ENCODE peak calls at places on chromosome 14, in five cellular contexts. One of them, this sample, is unnamed.

GRCh38 chr14:23056956-23057756 is at the start of gene CDH24:
- DNase-seq in Calu3: peak; percentile 70
- DNase-seq in cardiac fibroblast: peak; percentile 50
- DNase-seq in astrocyte of the spinal cord: peak; percentile 68
- DNase-seq in tibial nerve: peak; percentile 40
- DNase-seq in this sample: peak; percentile 74

GRCh38 chr14:94686511-94687160 is 74.4 kb downstream of the SERPINA3 start:
- DNase-seq in Calu3: no peak
- DNase-seq in astrocyte of the spinal cord: no peak
- DNase-seq in cardiac fibroblast: no peak
- DNase-seq in tibial nerve: no peak
- DNase-seq in this sample: no peak

GRCh38 chr14:49982522-49982951 is 89.7 kb downstream of the ARF6 start:
- DNase-seq in astrocyte of the spinal cord: peak; percentile 94
- DNase-seq in tibial nerve: no peak
- DNase-seq in Calu3: no peak
- DNase-seq in cardiac fibroblast: peak; percentile 99
- DNase-seq in this sample: no peak

GRCh38 chr14:37590096-37590809 is 4.8 kb downstream of the FOXA1 start:
- DNase-seq in tibial nerve: no peak
- DNase-seq in Calu3: no peak
- DNase-seq in astrocyte of the spinal cord: no peak
- DNase-seq in cardiac fibroblast: no peak
- DNase-seq in this sample: no peak

GRCh38 chr14:80496090-80496489 is 284.8 kb upstream of the DIO2 start:
- DNase-seq in Calu3: no peak
- DNase-seq in cardiac fibroblast: no peak
- DNase-seq in astrocyte of the spinal cord: no peak
- DNase-seq in tibial nerve: no peak
- DNase-seq in this sample: no peak

GRCh38 chr14:68210729-68211299 is 391.2 kb downstream of the RAD51B start:
- DNase-seq in Calu3: peak; percentile 26
- DNase-seq in tibial nerve: no peak
- DNase-seq in astrocyte of the spinal cord: peak; percentile 94
- DNase-seq in cardiac fibroblast: peak; percentile 95
- DNase-seq in this sample: peak; percentile 1

GRCh38 chr14:67851785-67852410 is 32.3 kb downstream of the RAD51B start:
- DNase-seq in tibial nerve: no peak
- DNase-seq in cardiac fibroblast: no peak
- DNase-seq in Calu3: no peak
- DNase-seq in astrocyte of the spinal cord: no peak
- DNase-seq in this sample: no peak

GRCh38 chr14:34470319-34470718 is 8.3 kb upstream of the SPTSSA start:
- DNase-seq in Calu3: no peak
- DNase-seq in cardiac fibroblast: no peak
- DNase-seq in astrocyte of the spinal cord: no peak
- DNase-seq in tibial nerve: no peak
- DNase-seq in this sample: no peak

GRCh38 chr14:93155667-93156066 is 29.0 kb downstream of the MOAP1 start:
- DNase-seq in tibial nerve: no peak
- DNase-seq in astrocyte of the spinal cord: no peak
- DNase-seq in cardiac fibroblast: no peak
- DNase-seq in Calu3: no peak
- DNase-seq in this sample: no peak

GRCh38 chr14:70425349-70425748 is 8.5 kb upstream of the SYNJ2BP start:
- DNase-seq in astrocyte of the spinal cord: no peak
- DNase-seq in Calu3: no peak
- DNase-seq in tibial nerve: no peak
- DNase-seq in cardiac fibroblast: no peak
- DNase-seq in this sample: no peak

GRCh38 chr14:52131640-52132320 is 62.9 kb upstream of the NID2 start:
- DNase-seq in cardiac fibroblast: peak; percentile 99
- DNase-seq in Calu3: peak; percentile 84
- DNase-seq in tibial nerve: peak; percentile 28
- DNase-seq in astrocyte of the spinal cord: peak; percentile 93
- DNase-seq in this sample: no peak

GRCh38 chr14:75126679-75127473 is at the start of gene NEK9:
- DNase-seq in astrocyte of the spinal cord: peak; percentile 86
- DNase-seq in cardiac fibroblast: peak; percentile 86
- DNase-seq in tibial nerve: peak; percentile 77
- DNase-seq in Calu3: peak; percentile 85
- DNase-seq in this sample: peak; percentile 81

GRCh38 chr14:77599894-77600293 is 16.5 kb downstream of the SPTLC2 start:
- DNase-seq in cardiac fibroblast: no peak
- DNase-seq in Calu3: no peak
- DNase-seq in astrocyte of the spinal cord: no peak
- DNase-seq in tibial nerve: no peak
- DNase-seq in this sample: no peak

GRCh38 chr14:28870033-28870564 is 103.5 kb downstream of the FOXG1 start:
- DNase-seq in Calu3: no peak
- DNase-seq in cardiac fibroblast: no peak
- DNase-seq in tibial nerve: no peak
- DNase-seq in astrocyte of the spinal cord: no peak
- DNase-seq in this sample: no peak

GRCh38 chr14:71529855-71530254 is 402.4 kb upstream of the RGS6 start:
- DNase-seq in astrocyte of the spinal cord: peak; percentile 86
- DNase-seq in cardiac fibroblast: peak; percentile 91
- DNase-seq in Calu3: no peak
- DNase-seq in tibial nerve: no peak
- DNase-seq in this sample: no peak

GRCh38 chr14:77094672-77095284 is 3.3 kb upstream of the CIPC start:
- DNase-seq in tibial nerve: peak; percentile 74
- DNase-seq in astrocyte of the spinal cord: peak; percentile 79
- DNase-seq in cardiac fibroblast: peak; percentile 88
- DNase-seq in Calu3: peak; percentile 86
- DNase-seq in this sample: no peak

GRCh38 chr14:89304972-89305703 is 111.9 kb downstream of the FOXN3 start:
- DNase-seq in cardiac fibroblast: peak; percentile 74
- DNase-seq in tibial nerve: no peak
- DNase-seq in astrocyte of the spinal cord: peak; percentile 71
- DNase-seq in Calu3: no peak
- DNase-seq in this sample: no peak
- TF ChIP-seq CTCF in cardiac fibroblast: no peak
- TF ChIP-seq CTCF in tibial nerve: no peak
- TF ChIP-seq CTCF in astrocyte of the spinal cord: no peak
- TF ChIP-seq CTCF in Calu3: no peak
- TF ChIP-seq CTCF in this sample: no peak

GRCh38 chr14:63435838-63436237 is 107.3 kb downstream of the PPP2R5E start:
- DNase-seq in astrocyte of the spinal cord: peak; percentile 52
- DNase-seq in tibial nerve: peak; percentile 35
- DNase-seq in cardiac fibroblast: peak; percentile 73
- DNase-seq in Calu3: no peak
- DNase-seq in this sample: no peak
- TF ChIP-seq CTCF in astrocyte of the spinal cord: no peak
- TF ChIP-seq CTCF in tibial nerve: no peak
- TF ChIP-seq CTCF in cardiac fibroblast: no peak
- TF ChIP-seq CTCF in Calu3: no peak
- TF ChIP-seq CTCF in this sample: no peak

DNA sequence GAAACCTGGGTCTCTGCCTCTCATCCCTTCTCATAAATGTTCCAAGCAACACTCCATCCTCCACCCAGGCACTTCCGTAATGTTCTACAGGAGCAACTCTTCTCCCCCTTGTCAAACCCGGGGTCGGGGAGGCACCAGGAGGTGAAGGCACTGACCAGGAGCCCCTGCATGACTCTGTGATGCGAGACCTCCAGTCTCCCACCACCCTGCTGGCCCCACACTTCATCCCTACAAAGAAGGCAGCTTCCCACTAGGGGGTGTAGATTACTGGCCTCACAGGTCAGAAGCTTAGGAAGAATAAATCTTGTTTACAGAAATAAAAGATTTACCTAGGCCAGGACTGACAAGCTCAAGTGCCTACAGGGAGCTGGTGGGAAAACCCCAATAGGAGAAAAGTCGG is 47.2 kb downstream of the ERH start:
- DNase-seq in cardiac fibroblast: no peak
- DNase-seq in astrocyte of the spinal cord: no peak
- DNase-seq in tibial nerve: no peak
- DNase-seq in Calu3: no peak
- DNase-seq in this sample: no peak
- TF ChIP-seq CTCF in cardiac fibroblast: no peak
- TF ChIP-seq CTCF in astrocyte of the spinal cord: no peak
- TF ChIP-seq CTCF in tibial nerve: no peak
- TF ChIP-seq CTCF in Calu3: no peak
- TF ChIP-seq CTCF in this sample: no peak

DNA sequence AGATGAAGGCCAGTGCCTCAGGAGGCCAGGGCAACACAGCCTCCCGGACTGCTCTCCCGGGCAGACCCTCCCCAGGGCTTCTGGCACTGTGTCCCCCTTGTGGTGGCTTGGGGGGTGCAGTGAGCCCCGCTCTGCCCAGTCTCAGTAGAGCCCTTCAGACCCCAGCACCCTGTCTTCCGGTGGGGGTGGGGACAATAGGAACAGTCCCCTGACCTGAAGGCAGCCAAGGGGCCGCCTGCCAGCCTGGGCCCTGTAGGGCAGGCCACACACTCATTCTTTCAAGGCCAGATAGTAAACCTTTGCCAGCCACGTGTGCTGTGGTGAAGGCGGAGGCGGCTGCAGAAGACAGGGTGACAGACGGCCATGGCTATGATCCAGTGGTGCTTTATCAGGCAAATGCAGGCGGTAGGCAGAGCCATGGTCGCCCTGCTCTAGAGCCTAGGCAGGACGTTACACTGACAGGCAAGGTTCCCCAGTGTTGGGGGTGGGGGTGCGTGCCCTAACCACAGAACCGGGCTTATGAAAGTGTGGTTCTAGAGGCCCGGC is 15.0 kb downstream of the ZFYVE21 start:
- DNase-seq in Calu3: no peak
- DNase-seq in cardiac fibroblast: no peak
- DNase-seq in astrocyte of the spinal cord: no peak
- DNase-seq in tibial nerve: no peak
- DNase-seq in this sample: no peak
- TF ChIP-seq CTCF in Calu3: peak; percentile 35
- TF ChIP-seq CTCF in cardiac fibroblast: peak; percentile 4
- TF ChIP-seq CTCF in astrocyte of the spinal cord: peak; percentile 12
- TF ChIP-seq CTCF in tibial nerve: peak; percentile 11
- TF ChIP-seq CTCF in this sample: no peak

GRCh38 chr14:97180304-97181200 is 383.4 kb downstream of the VRK1 start:
- DNase-seq in Calu3: no peak
- DNase-seq in cardiac fibroblast: peak; percentile 10
- DNase-seq in tibial nerve: no peak
- DNase-seq in astrocyte of the spinal cord: peak; percentile 65
- DNase-seq in this sample: no peak
- TF ChIP-seq CTCF in Calu3: no peak
- TF ChIP-seq CTCF in cardiac fibroblast: no peak
- TF ChIP-seq CTCF in tibial nerve: no peak
- TF ChIP-seq CTCF in astrocyte of the spinal cord: peak; percentile 28
- TF ChIP-seq CTCF in this sample: no peak

GRCh38 chr14:73458219-73458976 is at the start of gene NUMB:
- DNase-seq in Calu3: peak; percentile 96
- DNase-seq in astrocyte of the spinal cord: peak; percentile 100
- DNase-seq in cardiac fibroblast: peak; percentile 100
- DNase-seq in tibial nerve: peak; percentile 96
- DNase-seq in this sample: peak; percentile 93
- TF ChIP-seq CTCF in Calu3: no peak
- TF ChIP-seq CTCF in astrocyte of the spinal cord: no peak
- TF ChIP-seq CTCF in cardiac fibroblast: no peak
- TF ChIP-seq CTCF in tibial nerve: peak; percentile 46
- TF ChIP-seq CTCF in this sample: no peak

GRCh38 chr14:104331871-104332605 is 193.7 kb downstream of the KIF26A start:
- DNase-seq in astrocyte of the spinal cord: no peak
- DNase-seq in Calu3: no peak
- DNase-seq in cardiac fibroblast: no peak
- DNase-seq in tibial nerve: no peak
- DNase-seq in this sample: no peak
- TF ChIP-seq CTCF in astrocyte of the spinal cord: no peak
- TF ChIP-seq CTCF in Calu3: no peak
- TF ChIP-seq CTCF in cardiac fibroblast: no peak
- TF ChIP-seq CTCF in tibial nerve: no peak
- TF ChIP-seq CTCF in this sample: no peak

GRCh38 chr14:39492267-39492666 is 60.0 kb upstream of the FBXO33 start:
- DNase-seq in astrocyte of the spinal cord: peak; percentile 85
- DNase-seq in Calu3: no peak
- DNase-seq in cardiac fibroblast: peak; percentile 90
- DNase-seq in tibial nerve: no peak
- DNase-seq in this sample: no peak

GRCh38 chr14:39488600-39488999 is 56.4 kb upstream of the FBXO33 start:
- DNase-seq in astrocyte of the spinal cord: peak; percentile 12
- DNase-seq in cardiac fibroblast: peak; percentile 15
- DNase-seq in tibial nerve: no peak
- DNase-seq in Calu3: no peak
- DNase-seq in this sample: no peak

DNA sequence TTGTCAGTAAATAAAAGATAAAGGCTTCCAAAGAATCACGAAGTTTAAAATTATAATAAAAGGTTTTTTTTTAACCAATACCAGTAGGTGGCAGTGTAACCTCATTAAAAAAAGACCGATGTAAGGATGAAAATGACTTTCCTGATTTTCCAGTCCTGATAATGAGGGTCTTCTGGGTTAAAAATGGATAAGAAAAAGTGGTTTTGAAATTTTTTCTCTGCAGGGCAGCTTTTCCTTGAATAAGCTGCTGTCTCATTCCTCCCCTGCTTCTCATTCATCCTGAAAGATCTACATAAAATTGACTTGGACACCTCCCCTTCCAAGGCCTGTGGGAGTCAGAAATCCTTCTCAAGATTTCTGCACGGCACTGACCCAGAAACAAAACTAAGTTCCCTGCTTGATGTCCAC is 58.9 kb upstream of the FBXO33 start:
- DNase-seq in astrocyte of the spinal cord: peak; percentile 70
- DNase-seq in Calu3: no peak
- DNase-seq in cardiac fibroblast: peak; percentile 66
- DNase-seq in tibial nerve: no peak
- DNase-seq in this sample: no peak
- TF ChIP-seq CTCF in astrocyte of the spinal cord: peak; percentile 18
- TF ChIP-seq CTCF in Calu3: peak; percentile 41
- TF ChIP-seq CTCF in cardiac fibroblast: no peak
- TF ChIP-seq CTCF in tibial nerve: peak; percentile 45
- TF ChIP-seq CTCF in this sample: no peak